ENCODE peak calls at places on chromosome 18, in six cellular contexts. C is sigmoid colon, B is breast epithelium, N is transverse colon, F is suprapubic skin, U is GM23338. K is an unnamed sample.
A peak's percentile ranks its signal among the peaks of the same experiment; 100 is the strongest.

GRCh38 chr18:23267447-23267776 is 132.1 kb downstream of the CABLES1 start:
- DNase-seq in U (no peak), N (no peak), C (no peak), F (no peak), B (no peak), K (no peak)

GRCh38 chr18:62037989-62038778 is 145.4 kb upstream of the RNF152 start:
- DNase-seq in F (no peak), U (no peak), N (no peak), C (no peak), B (no peak), K (no peak)

GRCh38 chr18:49359732-49360444 is 100.6 kb downstream of the DYM start:
- DNase-seq in C (no peak), B (no peak), F (no peak), U (no peak), N (no peak), K (no peak)

GRCh38 chr18:33282709-33283333 is 157.7 kb downstream of the CCDC178 start:
- DNase-seq in U (no peak), B (no peak), F (no peak), C (no peak), N (no peak), K (no peak)

GRCh38 chr18:72935744-72936143 is 68.0 kb upstream of the NETO1 start:
- DNase-seq in N (no peak), F (no peak), B (no peak), U (peak; percentile 10), C (no peak), K (no peak)

GRCh38 chr18:79164696-79165095 is 95.5 kb downstream of the ATP9B start:
- DNase-seq in B (no peak), F (no peak), C (no peak), U (no peak), N (no peak), K (no peak)

GRCh38 chr18:48619501-48619900 is 80.7 kb downstream of the CTIF start:
- DNase-seq in U (no peak), B (no peak), N (no peak), F (no peak), C (no peak), K (no peak)

GRCh38 chr18:60978338-60978737 is 354.9 kb upstream of the CDH20 start:
- DNase-seq in C (no peak), U (peak; percentile 12), B (no peak), N (no peak), F (no peak), K (no peak)

GRCh38 chr18:62784338-62784965 is 69.1 kb downstream of the PHLPP1 start:
- DNase-seq in B (no peak), U (no peak), C (no peak), N (no peak), F (no peak), K (no peak)

GRCh38 chr18:47730795-47731194 is 199.7 kb downstream of the SMAD2 start:
- DNase-seq in B (peak; percentile 5), N (no peak), C (peak; percentile 34), U (peak; percentile 27), F (peak; percentile 3), K (no peak)

DNA sequence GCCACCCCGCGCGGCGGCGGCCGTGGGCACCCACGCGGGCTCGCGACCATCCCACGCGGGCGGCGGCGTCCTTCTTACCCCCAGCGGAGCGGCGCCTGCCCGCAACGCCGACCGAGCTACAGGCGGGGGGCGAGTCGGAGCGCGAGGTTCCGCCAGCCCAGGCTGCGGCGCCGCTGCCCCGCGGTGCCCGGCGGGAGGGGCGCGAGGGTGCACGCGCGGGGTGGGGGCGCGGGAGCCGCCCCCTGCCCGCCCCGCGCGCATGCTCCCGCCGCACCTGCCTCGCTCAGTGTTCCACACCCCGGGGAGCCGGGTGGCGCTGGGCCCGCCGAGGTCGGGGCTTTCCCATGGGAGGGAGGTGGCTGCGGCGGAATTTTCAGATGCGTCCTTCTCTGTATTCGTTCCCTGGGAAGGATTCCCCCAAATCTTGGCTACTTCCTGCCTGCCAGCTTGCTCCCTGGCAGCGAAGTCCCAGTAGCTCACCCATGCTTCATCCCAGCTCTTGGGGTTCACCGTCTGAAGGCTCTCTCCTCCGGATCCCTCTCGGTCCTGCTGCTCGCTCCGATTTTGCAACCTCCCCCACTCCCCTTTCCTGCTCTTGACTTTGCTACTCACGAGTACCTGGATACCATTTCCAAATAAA is at the start of gene L3MBTL4:
- DNase-seq in U (peak; percentile 63), B (no peak), N (peak; percentile 58), F (no peak), C (peak; percentile 64), K (no peak)
- TF ChIP-seq POLR2AphosphoS5 in U (no peak), B (no peak), N (no peak), F (no peak), C (no peak), K (no peak)

GRCh38 chr18:31206787-31207381 is 44.2 kb upstream of the DSC1 start:
- DNase-seq in C (no peak), B (peak; percentile 69), U (peak; percentile 57), F (peak; percentile 82), N (peak; percentile 91), K (no peak)
- TF ChIP-seq CTCF in C (no peak), B (peak; percentile 50), U (no peak), F (peak; percentile 31), N (peak; percentile 93), K (no peak)

GRCh38 chr18:69949538-69949936 is 1.9 kb upstream of the CD226 start:
- DNase-seq in F (no peak), U (no peak), B (no peak), N (no peak), C (no peak), K (no peak)
- H3K4me1 ChIP-seq in F (no peaks in the 10 kb centered on the region), U (no peaks in the 10 kb centered on the region), B (no peaks in the 10 kb centered on the region), N (peaks cover under 1% of the 10 kb centered on the region), C (no peaks in the 10 kb centered on the region), K (peaks cover 4% of the 10 kb centered on the region)

GRCh38 chr18:3623769-3624545 is 174.0 kb downstream of the TGIF1 start:
- DNase-seq in U (peak; percentile 83), F (peak; percentile 86), B (peak; percentile 75), N (peak; percentile 85), C (peak; percentile 86), K (no peak)
- TF ChIP-seq POLR2AphosphoS5 in U (no peak), F (peak; percentile 45), B (peak; percentile 83), N (peak; percentile 74), C (peak; percentile 77), K (peak; percentile 52)

GRCh38 chr18:46676162-46676830 is 19.3 kb upstream of the LOXHD1 start:
- DNase-seq in U (no peak), F (no peak), B (no peak), N (no peak), C (no peak), K (no peak)

GRCh38 chr18:46675112-46675511 is 18.1 kb upstream of the LOXHD1 start:
- DNase-seq in U (no peak), C (no peak), N (no peak), F (no peak), B (no peak), K (no peak)

GRCh38 chr18:46678785-46679404 is 21.9 kb upstream of the LOXHD1 start:
- DNase-seq in C (no peak), U (no peak), F (no peak), N (no peak), B (no peak), K (no peak)

GRCh38 chr18:46679846-46680598 is 23.0 kb upstream of the LOXHD1 start:
- DNase-seq in U (no peak), N (no peak), B (no peak), F (no peak), C (no peak), K (no peak)

GRCh38 chr18:46677609-46678470 is 20.8 kb upstream of the LOXHD1 start:
- DNase-seq in N (no peak), U (peak; percentile 16), B (no peak), C (no peak), F (no peak), K (no peak)
- TF ChIP-seq CTCF in N (no peak), U (peak; percentile 59), B (no peak), C (no peak), F (no peak), K (no peak)

DNA sequence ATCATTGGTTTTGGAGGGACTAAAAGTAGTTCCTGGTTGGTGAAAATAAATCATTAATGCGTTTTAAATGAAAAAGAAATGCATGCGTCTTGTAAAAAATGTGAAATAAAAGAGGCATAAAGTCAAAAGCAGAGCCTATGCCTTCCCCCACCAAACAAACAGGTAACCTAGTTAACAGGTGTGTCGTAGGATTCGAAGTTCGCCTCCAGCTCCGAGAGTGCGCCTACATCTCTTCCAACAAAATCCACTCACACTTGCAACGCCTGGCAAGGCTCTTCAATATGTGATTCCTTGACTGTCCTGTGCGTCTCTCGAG is 677 bp upstream of the SMAD4 start:
- DNase-seq in N (no peak), F (no peak), U (no peak), C (no peak), B (no peak), K (no peak)
- H3K4me1 ChIP-seq in N (peaks cover 55% of the 10 kb centered on the region), F (peaks cover 49% of the 10 kb centered on the region), U (peaks cover 39% of the 10 kb centered on the region), C (peaks cover 41% of the 10 kb centered on the region), B (no peaks in the 10 kb centered on the region), K (peaks cover 53% of the 10 kb centered on the region)

K was measured in vagina.